ENCODE peak calls at places on chromosomes 12 and 14, in five cellular contexts. I is brain microvascular endothelial cell, U is endothelial cell of umbilical vein, P is PC-9, V is fibroblast of lung. H is an unnamed sample.
A peak's percentile ranks its signal among the peaks of the same experiment; 100 is the strongest.

GRCh38 chr14:35365130-35366047 is 39.2 kb downstream of the NFKBIA start:
- DNase-seq in V (peak; percentile 92), P (peak; percentile 56), I (peak; percentile 86), U (peak; percentile 84), H (peak; percentile 93)

GRCh38 chr14:100293497-100294212 is 12.6 kb downstream of the SLC25A29 start:
- DNase-seq in V (no peak), I (no peak), U (no peak), P (no peak), H (no peak)

GRCh38 chr14:42994001-42994736 is 1387.5 kb downstream of the LRFN5 start:
- DNase-seq in V (peak; percentile 85), U (no peak), P (peak; percentile 11), I (no peak), H (peak; percentile 21)

GRCh38 chr12:67751376-67751928 is 102.9 kb downstream of the DYRK2 start:
- DNase-seq in U (no peak), P (no peak), I (no peak), V (no peak), H (no peak)

GRCh38 chr12:62930546-62931425 is 4.2 kb downstream of the PPM1H start:
- DNase-seq in U (no peak), V (no peak), P (no peak), I (no peak), H (peak; percentile 55)

GRCh38 chr12:13000935-13001724 is 1.1 kb upstream of the HEBP1 start:
- DNase-seq in P (peak; percentile 60), I (no peak), U (peak; percentile 61), V (peak; percentile 53), H (peak; percentile 27)

GRCh38 chr14:101333335-101334280 is 227.7 kb upstream of the DIO3 start:
- DNase-seq in I (no peak), V (peak; percentile 49), P (peak; percentile 73), U (no peak), H (no peak)

GRCh38 chr12:2169964-2170363 is 117.2 kb downstream of the CACNA1C start:
- DNase-seq in V (peak; percentile 78), I (no peak), P (no peak), U (no peak), H (no peak)

GRCh38 chr12:113818833-113819232 is 147.3 kb downstream of the RBM19 start:
- DNase-seq in V (no peak), I (no peak), U (no peak), P (no peak), H (no peak)

GRCh38 chr14:100165376-100165775 is 5.9 kb upstream of the DEGS2 start:
- DNase-seq in V (no peak), I (no peak), U (no peak), P (no peak), H (no peak)

GRCh38 chr12:90741611-90742010 is 213.4 kb downstream of the CCER1 start:
- DNase-seq in I (no peak), V (no peak), P (no peak), U (no peak), H (no peak)

GRCh38 chr14:49545071-49545470 is 41.1 kb downstream of the RPS29 start:
- DNase-seq in I (no peak), P (peak; percentile 9), U (no peak), V (peak; percentile 12), H (no peak)

GRCh38 chr12:51726931-51727330 is 121.6 kb downstream of the FIGNL2 start:
- DNase-seq in P (no peak), U (peak; percentile 18), I (no peak), V (peak; percentile 14), H (no peak)

GRCh38 chr14:30270200-30271161 is 288.5 kb upstream of the G2E3 start:
- DNase-seq in V (peak; percentile 74), I (peak; percentile 79), U (peak; percentile 82), P (peak; percentile 65), H (peak; percentile 72)

GRCh38 chr14:28243600-28243999 is 523.0 kb upstream of the FOXG1 start:
- DNase-seq in U (no peak), P (no peak), V (peak; percentile 23), I (no peak), H (peak; percentile 10)

GRCh38 chr14:99026471-99026870 is 245.5 kb downstream of the BCL11B start:
- DNase-seq in V (no peak), U (no peak), P (no peak), I (no peak), H (no peak)

GRCh38 chr12:57755454-57756372 is 810 bp downstream of the MARCHF9 start:
- DNase-seq in P (peak; percentile 39), I (no peak), V (no peak), U (no peak), H (no peak)

GRCh38 chr12:10205251-10205807 is 7.3 kb upstream of the GABARAPL1 start:
- DNase-seq in V (peak; percentile 48), I (no peak), P (peak; percentile 58), U (no peak), H (peak; percentile 37)

GRCh38 chr12:6866920-6867406 is 368 bp upstream of the TPI1 start:
- DNase-seq in I (peak; percentile 3), V (no peak), P (no peak), U (no peak), H (no peak)

GRCh38 chr14:95469134-95469481 is 47.3 kb downstream of the SYNE3 start:
- DNase-seq in U (no peak), P (no peak), I (no peak), V (no peak), H (no peak)

GRCh38 chr12:12333407-12333831 is 16.6 kb downstream of the MANSC1 start:
- DNase-seq in I (peak; percentile 35), P (peak; percentile 63), V (peak; percentile 98), U (peak; percentile 88), H (peak; percentile 56)

GRCh38 chr14:53002576-53002975 is 51.7 kb upstream of the FERMT2 start:
- DNase-seq in V (no peak), U (no peak), P (no peak), I (no peak), H (no peak)

GRCh38 chr14:29463727-29464370 is 463.8 kb downstream of the PRKD1 start:
- DNase-seq in I (no peak), U (no peak), V (peak; percentile 29), P (no peak), H (peak; percentile 5)

GRCh38 chr12:91267039-91267438 is 84.4 kb upstream of the DCN start:
- DNase-seq in P (no peak), V (no peak), I (no peak), U (no peak), H (peak; percentile 17)

GRCh38 chr14:66425402-66425801 is 60.8 kb upstream of the CCDC196 start:
- DNase-seq in I (no peak), V (no peak), U (no peak), P (no peak), H (no peak)

GRCh38 chr12:116539905-116540482 is 19.2 kb upstream of the MAP1LC3B2 start:
- DNase-seq in U (peak; percentile 14), V (peak; percentile 65), I (peak; percentile 30), P (no peak), H (peak; percentile 53)

GRCh38 chr12:110862331-110862730 is 15.5 kb downstream of the CCDC63 start:
- DNase-seq in I (no peak), V (no peak), U (no peak), P (no peak), H (no peak)

GRCh38 chr14:38357557-38357956 is 101.7 kb upstream of the CLEC14A start:
- DNase-seq in P (no peak), V (peak; percentile 87), U (peak; percentile 97), I (peak; percentile 59), H (peak; percentile 17)

GRCh38 chr12:56107242-56107641 is 2.9 kb downstream of the PA2G4 start:
- DNase-seq in P (no peak), I (no peak), U (no peak), V (no peak), H (no peak)

GRCh38 chr12:50922820-50923219 is 29.5 kb upstream of the HIGD1C start:
- DNase-seq in V (no peak), I (no peak), U (peak; percentile 47), P (no peak), H (no peak)

GRCh38 chr14:54337314-54337713 is 59.5 kb upstream of the CDKN3 start:
- DNase-seq in U (no peak), P (no peak), I (no peak), V (no peak), H (no peak)

GRCh38 chr14:103543721-103544626 is 15.0 kb downstream of the TRMT61A start:
- DNase-seq in U (no peak), I (no peak), V (no peak), P (no peak), H (no peak)

GRCh38 chr14:92892589-92892988 is 30.4 kb upstream of the CHGA start:
- DNase-seq in U (no peak), I (no peak), P (no peak), V (no peak), H (peak; percentile 57)

GRCh38 chr14:88248606-88249005 is 74.5 kb downstream of the KCNK10 start:
- DNase-seq in U (no peak), I (no peak), P (no peak), V (peak; percentile 23), H (peak; percentile 77)

GRCh38 chr12:53994268-53994690 is 5.7 kb upstream of the HOXC9 start:
- DNase-seq in U (no peak), V (no peak), P (no peak), I (no peak), H (no peak)
- H3K4me3 ChIP-seq in U (no peak overlapping the region), V (no peak overlapping the region), P (peak overlapping the region; percentile 86), I (no peak overlapping the region), H (no peak overlapping the region)

DNA sequence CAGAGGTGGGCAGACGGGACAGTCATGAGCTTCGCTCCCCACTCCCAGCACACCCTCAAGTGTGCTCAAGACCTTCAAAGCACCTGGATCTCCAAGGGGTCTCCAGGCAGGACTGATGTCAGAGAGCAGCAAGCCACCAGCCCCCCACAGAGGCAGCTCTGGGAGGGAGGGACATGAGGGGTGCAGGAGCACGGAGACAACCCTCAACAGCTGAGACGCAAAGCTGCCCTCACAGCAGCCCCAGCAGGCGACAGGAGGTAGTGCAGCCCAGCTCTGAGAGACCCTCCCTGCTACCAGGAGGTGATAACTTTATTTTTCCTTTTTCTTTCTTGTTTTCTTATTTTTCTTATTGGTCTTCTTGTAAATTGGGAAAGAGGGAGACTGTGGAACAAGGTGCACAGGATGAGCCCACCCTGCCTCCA is 17.9 kb downstream of the SIVA1 start:
- DNase-seq in V (no peak), I (no peak), P (no peak), U (no peak), H (no peak)
- TF ChIP-seq CTCF in V (peak; percentile 63), I (peak; percentile 80), P (peak; percentile 54), U (peak; percentile 50), H (peak; percentile 60)

GRCh38 chr12:131917139-131917710 is 11.9 kb upstream of the PUS1 start:
- DNase-seq in P (no peak), U (no peak), I (no peak), V (no peak), H (no peak)
- H3K36me3 ChIP-seq in P (peaks cover 11% of the 10 kb centered on the region), U (peaks cover 5% of the 10 kb centered on the region), I (peaks cover 46% of the 10 kb centered on the region), V (peaks cover 13% of the 10 kb centered on the region), H (peaks cover 50% of the 10 kb centered on the region)

GRCh38 chr14:60656755-60657608 is 7.7 kb upstream of the SIX1 start:
- DNase-seq in I (no peak), V (peak; percentile 68), U (peak; percentile 65), P (peak; percentile 80), H (peak; percentile 38)

GRCh38 chr14:60658909-60659585 is 9.8 kb upstream of the SIX1 start:
- DNase-seq in I (no peak), U (no peak), P (no peak), V (no peak), H (peak; percentile 18)

GRCh38 chr14:60655898-60656754 is 6.8 kb upstream of the SIX1 start:
- DNase-seq in P (peak; percentile 8), V (peak; percentile 34), U (no peak), I (no peak), H (no peak)

GRCh38 chr14:60658116-60658515 is 8.8 kb upstream of the SIX1 start:
- DNase-seq in U (no peak), P (no peak), V (no peak), I (no peak), H (no peak)

GRCh38 chr14:60657609-60657983 is 8.3 kb upstream of the SIX1 start:
- DNase-seq in V (peak; percentile 43), I (no peak), U (no peak), P (no peak), H (no peak)
- H3K4me3 ChIP-seq in V (peak overlapping the region; percentile 77), I (peak overlapping the region; percentile 78), U (peak overlapping the region; percentile 59), P (peak overlapping the region; percentile 63), H (peak overlapping the region; percentile 57)

GRCh38 chr12:96516472-96517417 is 27.4 kb downstream of the CFAP54 start:
- DNase-seq in V (peak; percentile 66), I (peak; percentile 83), P (peak; percentile 71), U (peak; percentile 94), H (peak; percentile 79)
- TF ChIP-seq CTCF in V (peak; percentile 47), I (peak; percentile 59), P (peak; percentile 89), U (peak; percentile 29), H (peak; percentile 31)

H was measured in bronchial epithelial cell.